ENCODE peak calls at places on chromosomes 13 and 19, in five cellular contexts. B is sigmoid colon, D is upper lobe of right lung, N is brain microvascular endothelial cell, U is psoas muscle. S is an unnamed sample.

GRCh38 chr19:39539165-39539518 is 819 bp downstream of the EID2 start:
- DNase-seq in D (no peak), N (no peak), U (no peak), B (no peak), S (no peak)

GRCh38 chr13:74325106-74325505 is 190.9 kb upstream of the KLF12 start:
- DNase-seq in B (peak; percentile 72), U (no peak), N (peak; percentile 89), D (no peak), S (peak; percentile 18)

GRCh38 chr13:24670927-24671326 is 9.3 kb upstream of the ATP12A start:
- DNase-seq in D (no peak), B (no peak), N (peak; percentile 9), U (no peak), S (peak; percentile 28)

GRCh38 chr19:2848625-2849024 is 7.3 kb downstream of the ZNF555 start:
- DNase-seq in D (no peak), N (no peak), B (no peak), U (no peak), S (no peak)

GRCh38 chr19:10533656-10534386 is 9.9 kb upstream of the ATG4D start:
- DNase-seq in N (peak; percentile 73), U (no peak), B (no peak), D (no peak), S (no peak)

GRCh38 chr19:58581227-58582141 is 8.3 kb upstream of the MZF1 start:
- DNase-seq in D (peak; percentile 93), B (peak; percentile 96), U (peak; percentile 93), N (peak; percentile 85), S (peak; percentile 90)

GRCh38 chr13:44974056-44974798 is 15.0 kb downstream of the NUFIP1 start:
- DNase-seq in N (peak; percentile 54), D (no peak), U (no peak), B (no peak), S (no peak)

GRCh38 chr19:57712222-57712621 is 3.2 kb upstream of the ZNF154 start:
- DNase-seq in U (no peak), N (no peak), B (no peak), D (no peak), S (no peak)

GRCh38 chr19:1122972-1123363 is 19.2 kb downstream of the GPX4 start:
- DNase-seq in B (no peak), D (peak; percentile 89), U (peak; percentile 87), N (peak; percentile 60), S (peak; percentile 81)

GRCh38 chr19:19217110-19217509 is 5.4 kb downstream of the NCAN start:
- DNase-seq in B (no peak), D (no peak), N (peak; percentile 29), U (no peak), S (no peak)

DNA sequence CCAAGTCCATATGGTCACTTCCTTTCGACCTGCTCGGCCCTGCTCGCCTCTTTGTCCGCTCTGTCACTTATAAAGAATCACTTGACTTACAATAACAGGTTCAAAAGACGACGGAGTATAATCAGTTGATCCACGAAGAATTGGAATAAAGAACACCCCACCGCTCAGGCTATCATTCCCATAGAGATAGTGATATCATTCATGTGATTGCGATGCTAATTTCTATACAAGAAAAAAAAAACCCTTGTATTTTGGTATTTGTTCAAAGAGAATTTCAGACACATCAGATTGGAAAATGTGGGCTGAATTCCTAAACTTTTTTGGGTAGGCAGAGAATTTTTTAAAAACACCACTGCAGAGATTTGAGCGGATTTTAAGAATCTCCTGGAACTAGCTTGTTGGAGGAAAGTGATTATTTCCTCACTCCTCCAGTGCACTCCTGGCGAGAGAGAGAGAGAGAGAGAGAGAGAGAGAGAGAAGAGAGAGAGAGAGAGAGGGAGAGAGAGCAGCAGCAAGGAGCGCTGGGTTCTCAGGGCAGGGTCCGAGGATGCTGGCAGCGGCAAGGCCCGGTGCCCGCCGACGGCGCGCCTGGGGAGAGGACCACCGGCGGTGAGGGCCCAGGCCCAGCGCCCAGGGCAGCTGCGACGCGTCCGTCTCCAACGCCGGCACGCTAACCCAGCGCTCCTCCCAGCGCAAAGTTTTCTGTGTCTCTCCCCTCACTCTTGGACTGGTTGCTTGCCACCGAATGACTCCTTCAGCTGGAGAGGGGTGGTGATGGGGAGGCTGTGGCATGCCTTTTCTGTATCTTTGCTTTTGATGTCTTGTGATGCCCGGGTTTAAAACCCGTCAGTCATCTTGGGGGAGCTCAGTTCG is 149.0 kb upstream of the ZNF536 start:
- DNase-seq in B (peak; percentile 48), D (no peak), U (no peak), N (no peak), S (no peak)
- H3K27ac ChIP-seq in B (peak overlapping the region; percentile 4), D (no peak overlapping the region), U (no peak overlapping the region), N (no peak overlapping the region), S (no peak overlapping the region)

GRCh38 chr13:19658831-19659230 is 25.4 kb downstream of the MPHOSPH8 start:
- DNase-seq in N (no peak), B (no peak), D (no peak), U (no peak), S (no peak)
- H3K27ac ChIP-seq in N (no peak overlapping the region), B (no peak overlapping the region), D (no peak overlapping the region), U (no peak overlapping the region), S (no peak overlapping the region)

GRCh38 chr13:90447735-90448103 is 899.8 kb upstream of the MIR17HG start:
- DNase-seq in U (no peak), D (no peak), N (peak; percentile 44), B (no peak), S (peak; percentile 61)

GRCh38 chr13:90444232-90444631 is 903.3 kb upstream of the MIR17HG start:
- DNase-seq in N (no peak), D (no peak), B (no peak), U (no peak), S (no peak)

GRCh38 chr13:90447034-90447734 is 900.3 kb upstream of the MIR17HG start:
- DNase-seq in U (no peak), D (no peak), N (no peak), B (no peak), S (no peak)

GRCh38 chr13:90445179-90445578 is 902.3 kb upstream of the MIR17HG start:
- DNase-seq in U (no peak), D (no peak), N (peak; percentile 86), B (no peak), S (peak; percentile 33)

DNA sequence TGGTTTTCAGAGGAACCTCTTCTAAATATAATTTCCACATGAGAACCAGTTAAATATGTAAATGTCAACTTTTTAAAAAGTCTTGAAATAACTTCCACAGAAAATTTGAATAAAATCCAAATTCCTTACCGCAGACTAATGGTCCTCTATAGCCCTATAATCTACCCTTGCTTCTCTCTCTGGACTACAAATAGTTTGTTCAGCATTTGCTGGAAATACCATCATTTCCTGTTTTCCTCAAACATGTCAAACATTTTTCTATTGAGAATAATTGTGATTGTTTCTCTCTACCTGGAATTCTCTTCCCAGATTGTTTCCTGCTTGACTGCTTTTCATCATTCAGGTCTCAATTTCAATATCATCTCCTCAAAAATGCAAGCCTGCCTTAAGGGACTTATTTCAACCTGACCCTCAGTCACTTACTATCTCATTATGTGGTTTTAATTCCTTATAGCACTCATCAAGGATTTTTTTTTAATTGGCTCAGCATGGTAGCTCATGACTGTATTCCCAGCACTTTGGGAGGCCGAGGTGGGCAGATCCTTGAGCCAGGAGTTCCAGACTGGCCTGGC is 898.9 kb upstream of the MIR17HG start:
- DNase-seq in N (no peak), B (no peak), U (no peak), D (no peak), S (peak; percentile 57)
- H3K27ac ChIP-seq in N (peak overlapping the region; percentile 40), B (no peak overlapping the region), U (no peak overlapping the region), D (no peak overlapping the region), S (no peak overlapping the region)

GRCh38 chr13:47545206-47545605 is 455.9 kb downstream of the SUCLA2 start:
- DNase-seq in B (no peak), U (no peak), N (no peak), D (no peak), S (peak; percentile 19)

GRCh38 chr13:47548294-47548825 is 452.7 kb downstream of the SUCLA2 start:
- DNase-seq in N (no peak), D (no peak), U (no peak), B (no peak), S (no peak)

GRCh38 chr13:47546963-47547345 is 454.1 kb downstream of the SUCLA2 start:
- DNase-seq in N (no peak), B (no peak), D (no peak), U (no peak), S (no peak)

GRCh38 chr13:47545630-47546029 is 455.4 kb downstream of the SUCLA2 start:
- DNase-seq in B (no peak), D (no peak), N (no peak), U (no peak), S (no peak)

DNA sequence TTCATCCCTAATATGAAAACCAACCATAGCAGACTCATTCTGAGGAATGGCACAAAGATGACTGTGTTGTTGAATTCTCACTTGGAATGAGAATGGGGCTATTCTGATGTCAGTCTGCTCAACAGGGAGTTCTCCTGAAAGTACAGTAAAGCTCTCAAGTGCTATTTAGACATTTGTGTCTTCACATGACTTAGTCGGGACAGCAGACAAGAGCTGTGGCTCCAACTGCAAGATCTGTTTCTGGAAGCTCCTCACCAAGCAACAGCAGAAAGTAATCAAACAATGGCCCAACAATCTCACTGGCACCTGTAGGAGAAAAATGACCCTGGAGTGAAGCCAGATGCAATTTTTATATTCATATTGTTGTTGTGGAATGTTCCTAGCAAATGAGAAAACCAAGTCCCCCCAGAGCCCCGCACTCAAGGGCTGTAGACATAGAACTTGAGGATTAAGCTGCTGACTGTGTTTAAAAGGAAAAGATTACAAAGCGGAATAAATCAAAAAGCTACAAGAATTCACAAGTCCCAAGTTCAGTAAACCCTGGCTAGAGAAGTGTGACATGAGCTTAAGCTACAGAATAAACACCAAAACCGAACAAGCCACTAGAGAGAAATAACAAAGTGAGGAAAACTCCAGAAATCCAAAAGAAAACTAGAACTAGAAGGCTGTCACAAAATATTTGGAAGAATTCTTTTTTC is 454.7 kb downstream of the SUCLA2 start:
- DNase-seq in D (no peak), B (no peak), N (no peak), U (no peak), S (no peak)
- H3K27ac ChIP-seq in D (no peak overlapping the region), B (no peak overlapping the region), N (no peak overlapping the region), U (no peak overlapping the region), S (no peak overlapping the region)